ENCODE peak calls at places on chromosomes 5 and 9, in five cellular contexts. N, A, J, F and W are unnamed samples.

GRCh38 chr5:93503598-93504067 is 77.4 kb downstream of the NR2F1-AS1 start:
- DNase-seq in J (no peak), F (peak), A (peak), N (no peak), W (peak)

GRCh38 chr5:36297653-36298052 is 4.0 kb downstream of the RANBP3L start:
- DNase-seq in J (no peak), F (no peak), N (no peak), A (no peak), W (no peak)

GRCh38 chr5:3678801-3679200 is 83.2 kb downstream of the IRX1 start:
- DNase-seq in N (no peak), F (no peak), J (no peak), A (no peak), W (no peak)

GRCh38 chr9:133113163-133113927 is 7.7 kb downstream of the RALGDS start:
- DNase-seq in N (no peak), A (no peak), F (no peak), J (no peak), W (no peak)

GRCh38 chr5:149537374-149537959 is 13.8 kb downstream of the CSNK1A1 start:
- DNase-seq in J (no peak), A (no peak), F (no peak), N (no peak), W (no peak)

GRCh38 chr9:91764661-91765060 is 185.4 kb downstream of the ROR2 start:
- DNase-seq in J (no peak), A (no peak), N (no peak), F (no peak), W (no peak)

GRCh38 chr5:10594591-10595210 is 30.8 kb downstream of the ANKRD33B start:
- DNase-seq in F (no peak), J (no peak), N (no peak), A (no peak), W (no peak)

GRCh38 chr5:1648806-1649205 is 125.0 kb upstream of the LPCAT1 start:
- DNase-seq in N (no peak), J (no peak), A (no peak), F (no peak), W (no peak)

GRCh38 chr5:95191330-95191729 is 93.6 kb downstream of the MCTP1 start:
- DNase-seq in A (no peak), J (no peak), F (no peak), N (no peak), W (no peak)

DNA sequence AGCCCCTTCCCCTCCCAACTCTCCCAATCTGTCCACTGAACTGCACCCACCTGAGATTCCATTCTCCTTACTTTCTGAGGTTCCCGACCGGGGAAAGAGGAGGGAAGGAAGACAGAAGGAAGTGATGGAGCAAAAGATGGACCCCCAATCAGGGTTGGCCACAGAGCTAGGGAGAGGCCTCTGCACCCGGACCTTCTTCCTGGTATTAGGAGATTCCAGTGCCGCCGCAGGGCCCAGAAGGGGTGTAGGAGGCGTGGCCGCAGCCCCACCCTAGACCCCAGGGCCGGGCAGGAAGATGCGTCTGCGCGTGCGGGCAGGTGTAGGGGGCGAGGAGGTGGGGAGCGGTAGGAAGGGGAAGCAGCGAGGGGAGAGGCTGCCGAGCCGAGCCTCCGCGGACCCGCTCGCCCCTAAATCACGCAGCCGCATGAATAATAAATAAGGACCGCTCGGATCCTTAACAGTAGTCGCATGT is 104.2 kb upstream of the MVB12B start:
- DNase-seq in A (no peak), J (no peak), N (no peak), F (no peak), W (no peak)
- TF ChIP-seq EZH2 in A (no peak), J (no peak), N (no peak), F (no peak), W (no peak)

GRCh38 chr9:129598089-129598596 is 22.8 kb downstream of the C9orf50 start:
- DNase-seq in N (no peak), A (no peak), F (no peak), J (no peak), W (no peak)
- H3K9ac ChIP-seq in N (peak), A (no peak), F (peak), J (no peak), W (no peak)

DNA sequence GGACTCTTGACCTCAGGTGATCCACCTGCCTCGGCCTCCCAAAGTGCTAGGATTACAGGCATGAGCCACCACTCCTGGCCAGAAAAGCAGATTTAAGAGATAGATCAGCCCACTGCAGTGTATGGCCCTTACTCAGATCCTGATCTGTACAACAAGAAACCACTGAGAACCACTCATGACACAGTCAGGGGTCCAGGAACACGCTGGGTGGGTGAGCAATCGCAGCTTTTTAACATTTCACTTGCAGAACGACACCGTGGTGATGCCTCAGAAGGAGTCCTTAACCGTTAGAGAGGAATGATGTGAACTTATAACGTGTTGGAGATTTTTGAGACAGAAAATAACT is 45.3 kb upstream of the NSMF start:
- DNase-seq in F (no peak), A (no peak), J (no peak), N (no peak), W (no peak)
- TF ChIP-seq EZH2 in F (no peak), A (no peak), J (no peak), N (no peak), W (no peak)

GRCh38 chr5:173287086-173287485 is 41.1 kb downstream of the STC2 start:
- DNase-seq in A (no peak), J (peak), N (no peak), F (no peak), W (no peak)

GRCh38 chr5:173282916-173283315 is 45.3 kb downstream of the STC2 start:
- DNase-seq in J (no peak), F (no peak), A (no peak), N (no peak), W (no peak)

GRCh38 chr5:173279166-173279565 is 44.2 kb upstream of the NKX2-5 start:
- DNase-seq in N (no peak), J (no peak), A (no peak), F (no peak), W (no peak)

GRCh38 chr5:173281910-173282309 is 46.3 kb downstream of the STC2 start:
- DNase-seq in F (no peak), A (peak), J (no peak), N (no peak), W (no peak)

GRCh38 chr5:173283318-173284288 is 44.6 kb downstream of the STC2 start:
- DNase-seq in F (peak), A (peak), N (peak), J (peak), W (no peak)
- H3K9ac ChIP-seq in F (no peak), A (no peak), N (no peak), J (peak), W (peak)

DNA sequence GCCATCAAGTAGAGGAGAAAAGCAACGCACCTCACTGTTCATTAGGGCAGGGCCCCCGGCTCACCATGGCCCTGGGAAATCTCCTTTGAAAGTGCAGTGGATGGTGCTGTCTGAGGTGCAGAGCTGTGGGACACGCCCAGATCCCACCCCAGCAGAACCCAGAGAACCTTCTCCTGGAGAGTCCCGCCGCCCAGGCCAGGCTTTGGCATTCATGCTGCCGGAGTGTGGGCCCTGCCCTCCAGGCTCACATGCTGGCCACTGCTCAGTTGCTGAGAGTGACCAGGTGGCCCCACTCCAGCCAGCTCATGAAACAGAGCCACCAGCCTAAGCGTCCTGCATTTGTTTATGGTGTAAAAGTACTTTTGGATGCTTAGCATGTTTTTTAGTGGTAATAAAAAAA is 23.8 kb upstream of the LRRC14B start:
- DNase-seq in N (no peak), J (no peak), A (no peak), F (no peak), W (no peak)
- TF ChIP-seq EZH2 in N (no peak), J (no peak), A (no peak), F (no peak), W (no peak)